ENCODE peak calls at places on chromosomes 11 and 22, in seven cellular contexts. N is pancreas, W is AG04450, Y is testis, G is GM06990, M is SK-N-SH, R is sigmoid colon. T is an unnamed sample.

GRCh38 chr11:92322225-92322624 is 97.6 kb downstream of the FAT3 start:
- DNase-seq in M (no peak), W (no peak), G (no peak), N (no peak), Y (no peak), R (no peak), T (no peak)

GRCh38 chr11:7977251-7977917 is 9.8 kb upstream of the EIF3F start:
- DNase-seq in Y (no peak), R (no peak), G (no peak), W (peak), N (no peak), M (no peak), T (no peak)

GRCh38 chr11:62147545-62147944 is 23.7 kb downstream of the INCENP start:
- DNase-seq in N (no peak), W (no peak), Y (peak), G (no peak), M (peak), R (no peak), T (no peak)

GRCh38 chr11:85627332-85627997 is at the start of gene DLG2:
- DNase-seq in M (peak), N (no peak), G (no peak), R (no peak), Y (peak), W (no peak), T (no peak)

GRCh38 chr22:44256085-44256484 is 56.7 kb downstream of the SHISAL1 start:
- DNase-seq in Y (peak), W (no peak), N (no peak), M (no peak), G (no peak), R (peak), T (no peak)

GRCh38 chr11:21625982-21626381 is 566.9 kb upstream of the ANO5 start:
- DNase-seq in M (no peak), N (no peak), G (no peak), W (no peak), R (peak), Y (peak), T (no peak)

GRCh38 chr11:12523180-12523924 is 146.0 kb downstream of the PARVA start:
- DNase-seq in M (peak), Y (no peak), W (no peak), G (no peak), R (peak), N (no peak), T (no peak)

GRCh38 chr11:93577291-93577690 is 34.1 kb upstream of the SMCO4 start:
- DNase-seq in G (no peak), R (no peak), W (no peak), Y (no peak), N (no peak), M (no peak), T (no peak)

GRCh38 chr11:92423133-92423532 is 198.5 kb downstream of the FAT3 start:
- DNase-seq in W (no peak), N (no peak), Y (no peak), R (no peak), M (no peak), G (no peak), T (no peak)

GRCh38 chr11:86919557-86920210 is 35.5 kb downstream of the FZD4 start:
- DNase-seq in W (peak), G (no peak), R (no peak), M (peak), N (no peak), Y (peak), T (no peak)

GRCh38 chr11:81658722-81659121 is 1074.9 kb downstream of the FAM181B start:
- DNase-seq in R (no peak), M (peak), Y (no peak), W (no peak), N (no peak), G (no peak), T (no peak)

GRCh38 chr11:70311616-70312015 is 41.1 kb downstream of the PPFIA1 start:
- DNase-seq in Y (no peak), W (no peak), R (peak), M (no peak), G (no peak), N (no peak), T (no peak)

GRCh38 chr11:70313945-70314344 is 43.5 kb downstream of the PPFIA1 start:
- DNase-seq in M (no peak), R (no peak), N (no peak), Y (no peak), W (no peak), G (no peak), T (no peak)

GRCh38 chr11:70315726-70316125 is 45.2 kb downstream of the PPFIA1 start:
- DNase-seq in G (no peak), M (no peak), N (no peak), R (peak), Y (no peak), W (no peak), T (no peak)

GRCh38 chr11:70314730-70315129 is 44.2 kb downstream of the PPFIA1 start:
- DNase-seq in G (no peak), W (no peak), R (peak), N (no peak), M (no peak), Y (no peak), T (no peak)

DNA sequence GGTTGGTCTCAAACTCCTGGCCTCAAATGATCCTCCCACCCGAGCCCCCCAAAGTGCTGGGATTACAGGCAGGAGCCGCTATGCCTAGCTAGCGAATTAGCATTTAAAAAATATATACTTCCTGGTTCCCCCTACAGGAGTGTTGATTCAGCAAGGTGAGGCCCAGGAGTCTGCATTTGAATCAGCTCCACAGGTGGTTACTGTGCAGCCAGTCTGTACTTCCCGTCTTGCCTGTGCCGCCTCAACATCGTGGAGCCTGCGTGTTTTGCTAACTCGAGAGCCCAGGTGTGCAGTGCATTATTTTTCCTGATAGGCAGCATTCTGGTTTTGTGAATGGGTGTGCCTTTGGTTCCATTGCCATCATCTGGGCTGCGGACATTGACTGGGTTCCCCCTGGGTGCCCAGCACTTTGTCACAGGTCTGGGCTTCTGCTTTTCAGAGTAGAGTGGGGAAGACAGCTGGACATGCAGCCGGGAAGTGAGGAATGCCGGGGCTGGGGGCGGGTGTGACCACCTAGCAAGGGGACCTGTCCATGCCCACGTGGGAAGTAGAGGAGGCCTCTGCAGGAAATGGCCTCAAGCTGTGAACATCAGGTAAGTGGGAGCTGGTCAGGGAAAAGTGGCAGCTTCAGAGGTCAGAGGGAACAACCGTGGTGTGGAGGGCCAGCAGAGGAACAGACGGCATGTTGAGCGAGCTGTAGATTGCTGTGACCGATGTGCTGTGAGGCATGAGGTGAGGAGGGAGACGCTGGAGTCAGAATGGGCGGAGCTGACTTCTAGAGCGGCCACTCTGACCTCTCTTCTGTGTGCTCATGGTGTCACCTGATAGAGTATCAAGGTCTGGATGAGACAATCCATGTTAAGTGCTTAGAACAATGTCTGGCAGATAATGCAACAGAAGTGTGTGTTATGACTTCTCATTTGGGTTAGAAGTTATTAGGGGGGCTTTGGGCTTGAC is 42.2 kb downstream of the PPFIA1 start:
- DNase-seq in R (peak), G (no peak), N (no peak), Y (no peak), W (no peak), M (no peak), T (no peak)
- H3K4me3 ChIP-seq in R (no peak), G (no peak), N (no peak), Y (no peak), W (no peak), M (no peak), T (no peak)

DNA sequence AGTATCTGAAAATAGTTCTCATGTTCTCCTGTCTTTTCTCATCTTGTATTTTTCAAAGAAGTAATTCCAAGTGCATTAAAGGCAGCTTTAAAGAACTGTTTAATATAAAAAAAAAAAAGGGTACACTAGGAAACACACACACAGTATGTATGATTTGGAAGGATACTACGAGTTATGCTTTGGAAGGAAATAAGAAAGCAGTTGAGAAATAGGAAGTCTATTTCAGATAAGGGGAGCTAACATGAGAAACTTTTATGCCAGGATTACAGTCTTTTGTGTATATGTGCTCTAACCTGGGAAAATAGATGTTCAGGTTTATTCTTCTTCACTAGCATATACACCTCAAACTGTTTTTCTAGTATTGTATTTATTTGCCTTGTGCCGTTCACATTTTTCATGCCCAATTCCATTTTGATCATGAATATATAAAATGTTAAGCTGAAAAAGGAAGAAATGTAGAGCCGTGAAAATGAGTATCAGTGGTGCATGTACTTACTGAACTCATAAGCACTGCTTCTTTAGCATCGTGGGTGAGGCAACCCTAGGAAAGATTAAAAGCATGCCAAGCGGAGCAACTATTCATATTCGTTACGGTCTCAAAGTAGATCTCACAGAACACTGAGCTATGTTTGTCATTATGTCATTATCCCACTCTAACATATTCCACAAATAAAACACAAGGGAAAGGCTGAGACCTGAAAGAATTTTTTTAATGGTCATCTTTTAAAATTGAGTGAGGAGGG is 59.6 kb downstream of the GUCY1A2 start:
- DNase-seq in Y (no peak), W (no peak), R (no peak), N (no peak), G (no peak), M (no peak), T (no peak)
- H3K4me3 ChIP-seq in Y (no peak), W (no peak), R (no peak), N (no peak), G (no peak), M (no peak), T (no peak)

DNA sequence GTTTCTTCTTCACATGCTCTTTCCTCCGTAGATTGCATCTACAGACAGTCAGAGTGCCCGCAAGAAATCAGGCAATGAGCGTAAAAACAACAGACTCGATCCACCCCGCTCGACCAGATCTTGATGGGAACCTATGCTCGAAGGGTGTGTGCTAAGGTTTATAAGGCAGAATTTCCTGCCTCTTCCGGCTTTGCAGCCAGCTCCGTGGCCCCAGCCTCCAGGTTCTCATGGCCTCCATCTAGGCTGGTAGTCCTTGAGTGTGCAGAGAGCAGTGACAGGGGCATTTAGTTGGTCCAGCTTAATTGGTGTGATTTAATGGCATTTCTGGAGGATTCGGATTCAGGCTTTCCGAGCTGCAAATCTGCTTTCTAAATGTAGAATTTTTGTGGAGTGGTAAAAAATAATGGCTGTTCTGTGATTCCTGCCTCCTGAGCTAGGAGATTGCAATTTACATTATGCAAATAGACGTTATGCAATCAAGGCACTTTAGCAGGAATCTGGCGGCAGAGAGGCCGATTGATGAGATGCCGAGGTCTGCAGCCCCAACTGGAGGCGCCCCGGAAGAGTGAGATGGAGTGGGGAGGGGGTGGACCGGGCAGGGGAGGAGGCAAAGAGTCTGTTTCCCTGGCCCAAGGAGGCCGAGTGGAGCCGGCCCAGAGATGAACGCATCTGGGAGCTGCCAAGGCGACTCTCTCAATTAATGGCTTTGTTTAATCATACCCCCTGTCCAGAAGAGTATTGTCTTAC is 75.2 kb downstream of the PKNOX2 start:
- DNase-seq in Y (no peak), G (no peak), M (no peak), N (no peak), W (no peak), R (no peak), T (no peak)
- H3K4me3 ChIP-seq in Y (no peak), G (no peak), M (no peak), N (no peak), W (no peak), R (no peak), T (no peak)

DNA sequence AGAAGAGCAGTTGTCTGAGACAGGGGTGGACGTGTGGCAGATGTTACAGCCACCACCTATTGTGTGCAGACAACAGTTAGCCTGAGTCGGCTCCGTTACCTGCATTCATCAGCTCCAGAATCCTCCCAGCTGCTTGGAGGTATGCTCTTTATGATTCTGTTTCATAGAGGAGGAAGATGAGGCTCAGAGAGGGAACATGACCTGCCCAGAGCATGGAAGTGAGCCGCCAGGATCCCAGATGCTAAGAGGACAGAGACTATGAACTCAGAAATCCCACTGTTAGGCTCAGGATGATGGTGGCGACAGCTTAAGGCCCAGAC is 1.5 kb downstream of the EMID1 start:
- DNase-seq in M (no peak), Y (no peak), G (no peak), W (no peak), N (no peak), R (no peak), T (no peak)
- H3K4me3 ChIP-seq in M (no peak), Y (no peak), G (peak), W (no peak), N (no peak), R (no peak), T (no peak)

GRCh38 chr11:73048446-73048845 is 93.7 kb downstream of the FCHSD2 start:
- DNase-seq in G (no peak), Y (no peak), M (no peak), R (no peak), W (no peak), N (no peak), T (no peak)
- H3K4me3 ChIP-seq in G (peak), Y (no peak), M (no peak), R (no peak), W (no peak), N (no peak), T (no peak)

DNA sequence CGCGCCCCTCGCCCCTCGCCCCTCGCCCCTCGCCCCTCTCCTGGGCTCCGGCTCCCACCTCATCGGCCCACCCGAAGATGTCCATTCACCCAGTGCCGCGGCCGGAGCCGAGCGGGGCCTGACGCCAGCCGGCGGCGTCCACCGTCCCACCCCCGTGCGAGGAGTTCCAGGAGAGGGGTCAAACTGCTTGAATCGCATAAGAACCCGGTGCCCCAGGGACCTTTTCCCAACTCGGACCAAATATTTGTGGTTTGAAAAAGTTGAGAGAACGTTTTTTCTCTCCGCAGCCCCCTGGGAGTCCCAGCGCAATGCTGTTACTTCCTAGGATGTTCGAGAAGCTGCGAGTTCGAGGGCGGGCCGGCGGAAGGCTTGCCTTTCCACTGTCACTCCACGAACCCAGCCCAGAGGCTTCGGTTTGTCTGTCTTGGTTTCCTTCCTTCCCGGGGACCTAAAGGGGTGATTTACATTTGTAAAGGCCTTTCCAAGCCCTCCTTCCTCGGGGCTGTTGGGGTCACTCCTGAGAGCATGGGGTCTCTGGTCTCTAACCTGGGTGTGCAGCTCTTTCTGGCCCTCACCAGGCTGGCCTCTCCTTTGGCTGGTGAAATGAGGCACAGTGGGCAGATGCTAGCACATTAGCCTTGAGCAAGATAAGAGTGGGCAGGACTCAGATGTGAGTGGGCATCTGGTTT is 38.0 kb downstream of the ETS1 start:
- DNase-seq in M (no peak), G (no peak), N (peak), Y (peak), W (no peak), R (peak), T (no peak)
- H3K4me3 ChIP-seq in M (no peak), G (peak), N (peak), Y (peak), W (peak), R (peak), T (peak)

GRCh38 chr11:130000552-130001176 is 2.0 kb downstream of the PRDM10 start:
- DNase-seq in M (no peak), G (no peak), Y (no peak), W (no peak), N (no peak), R (no peak), T (no peak)
- H3K4me3 ChIP-seq in M (peak), G (peak), Y (peak), W (peak), N (peak), R (peak), T (no peak)

GRCh38 chr22:47091921-47092700 is 329.7 kb downstream of the TBC1D22A start:
- DNase-seq in N (no peak), W (no peak), G (no peak), R (no peak), Y (no peak), M (no peak), T (no peak)
- H3K4me3 ChIP-seq in N (no peak), W (no peak), G (no peak), R (no peak), Y (no peak), M (no peak), T (no peak)